ENCODE peak calls at places on chromosomes 11 and 22, in seven cellular contexts. One of them, this sample, is unnamed.
A peak's percentile ranks its signal among the peaks of the same experiment; 100 is the strongest.

GRCh38 chr11:112253605-112254242 is 6.9 kb downstream of the PLET1 start:
- DNase-seq in lung: no peak
- DNase-seq in fibroblast of lung: no peak
- DNase-seq in K562: no peak
- DNase-seq in CD8-positive, alpha-beta memory T cell: no peak
- DNase-seq in naive thymus-derived CD4-positive, alpha-beta T cell: no peak
- DNase-seq in SK-N-SH: no peak
- DNase-seq in this sample: no peak

GRCh38 chr11:118882489-118882888 is 1.2 kb upstream of the CXCR5 start:
- DNase-seq in lung: no peak
- DNase-seq in fibroblast of lung: no peak
- DNase-seq in SK-N-SH: no peak
- DNase-seq in CD8-positive, alpha-beta memory T cell: no peak
- DNase-seq in K562: no peak
- DNase-seq in naive thymus-derived CD4-positive, alpha-beta T cell: no peak
- DNase-seq in this sample: no peak

GRCh38 chr11:118156531-118157185 is 4.0 kb upstream of the SCN4B start:
- DNase-seq in K562: peak; percentile 53
- DNase-seq in lung: no peak
- DNase-seq in SK-N-SH: peak; percentile 56
- DNase-seq in naive thymus-derived CD4-positive, alpha-beta T cell: no peak
- DNase-seq in fibroblast of lung: no peak
- DNase-seq in CD8-positive, alpha-beta memory T cell: peak; percentile 26
- DNase-seq in this sample: peak; percentile 18

GRCh38 chr11:46701078-46701654 is 335 bp downstream of the ZNF408 start:
- DNase-seq in lung: no peak
- DNase-seq in K562: peak; percentile 48
- DNase-seq in SK-N-SH: no peak
- DNase-seq in CD8-positive, alpha-beta memory T cell: no peak
- DNase-seq in naive thymus-derived CD4-positive, alpha-beta T cell: no peak
- DNase-seq in fibroblast of lung: no peak
- DNase-seq in this sample: no peak

GRCh38 chr11:100632970-100633452 is 54.1 kb upstream of the ARHGAP42 start:
- DNase-seq in SK-N-SH: no peak
- DNase-seq in K562: no peak
- DNase-seq in naive thymus-derived CD4-positive, alpha-beta T cell: no peak
- DNase-seq in fibroblast of lung: peak; percentile 69
- DNase-seq in lung: peak; percentile 79
- DNase-seq in CD8-positive, alpha-beta memory T cell: no peak
- DNase-seq in this sample: no peak

GRCh38 chr22:30667092-30667485 is 586 bp downstream of the DUSP18 start:
- DNase-seq in fibroblast of lung: no peak
- DNase-seq in CD8-positive, alpha-beta memory T cell: no peak
- DNase-seq in SK-N-SH: no peak
- DNase-seq in K562: no peak
- DNase-seq in lung: no peak
- DNase-seq in naive thymus-derived CD4-positive, alpha-beta T cell: peak; percentile 5
- DNase-seq in this sample: peak; percentile 26

GRCh38 chr22:22810018-22810427 is 77.6 kb upstream of the IGLL5 start:
- DNase-seq in CD8-positive, alpha-beta memory T cell: peak; percentile 74
- DNase-seq in fibroblast of lung: peak; percentile 21
- DNase-seq in lung: peak; percentile 28
- DNase-seq in K562: peak; percentile 100
- DNase-seq in SK-N-SH: peak; percentile 51
- DNase-seq in naive thymus-derived CD4-positive, alpha-beta T cell: peak; percentile 73
- DNase-seq in this sample: peak; percentile 76

GRCh38 chr11:64900263-64900678 is 16.7 kb downstream of the ATG2A start:
- DNase-seq in lung: no peak
- DNase-seq in CD8-positive, alpha-beta memory T cell: peak; percentile 60
- DNase-seq in fibroblast of lung: no peak
- DNase-seq in naive thymus-derived CD4-positive, alpha-beta T cell: peak; percentile 38
- DNase-seq in SK-N-SH: no peak
- DNase-seq in K562: no peak
- DNase-seq in this sample: peak; percentile 74

GRCh38 chr11:20934521-20934920 is 265.1 kb downstream of the NELL1 start:
- DNase-seq in lung: no peak
- DNase-seq in SK-N-SH: no peak
- DNase-seq in K562: no peak
- DNase-seq in fibroblast of lung: no peak
- DNase-seq in CD8-positive, alpha-beta memory T cell: no peak
- DNase-seq in naive thymus-derived CD4-positive, alpha-beta T cell: no peak
- DNase-seq in this sample: no peak

GRCh38 chr11:36015806-36016205 is 71.9 kb downstream of the LDLRAD3 start:
- DNase-seq in SK-N-SH: no peak
- DNase-seq in lung: no peak
- DNase-seq in naive thymus-derived CD4-positive, alpha-beta T cell: no peak
- DNase-seq in CD8-positive, alpha-beta memory T cell: no peak
- DNase-seq in fibroblast of lung: peak; percentile 42
- DNase-seq in K562: no peak
- DNase-seq in this sample: no peak

GRCh38 chr11:83827520-83827919 is 541.4 kb upstream of the CCDC90B start:
- DNase-seq in K562: no peak
- DNase-seq in CD8-positive, alpha-beta memory T cell: no peak
- DNase-seq in SK-N-SH: no peak
- DNase-seq in lung: no peak
- DNase-seq in naive thymus-derived CD4-positive, alpha-beta T cell: no peak
- DNase-seq in fibroblast of lung: no peak
- DNase-seq in this sample: no peak

GRCh38 chr22:20207277-20208025 is 56.6 kb upstream of the CCDC188 start:
- DNase-seq in K562: peak; percentile 70
- DNase-seq in fibroblast of lung: no peak
- DNase-seq in lung: no peak
- DNase-seq in CD8-positive, alpha-beta memory T cell: no peak
- DNase-seq in naive thymus-derived CD4-positive, alpha-beta T cell: no peak
- DNase-seq in SK-N-SH: no peak
- DNase-seq in this sample: no peak
- H3K4me3 ChIP-seq in K562: peak overlapping the region; percentile 53
- H3K4me3 ChIP-seq in fibroblast of lung: peak overlapping the region; percentile 80
- H3K4me3 ChIP-seq in lung: peak overlapping the region; percentile 45
- H3K4me3 ChIP-seq in CD8-positive, alpha-beta memory T cell: peak overlapping the region; percentile 63
- H3K4me3 ChIP-seq in naive thymus-derived CD4-positive, alpha-beta T cell: peak overlapping the region; percentile 96
- H3K4me3 ChIP-seq in SK-N-SH: no peak overlapping the region
- H3K4me3 ChIP-seq in this sample: peak overlapping the region; percentile 77

GRCh38 chr11:8834379-8834778 is 76.6 kb upstream of the AKIP1 start:
- DNase-seq in lung: no peak
- DNase-seq in SK-N-SH: no peak
- DNase-seq in K562: no peak
- DNase-seq in naive thymus-derived CD4-positive, alpha-beta T cell: no peak
- DNase-seq in CD8-positive, alpha-beta memory T cell: no peak
- DNase-seq in fibroblast of lung: no peak
- DNase-seq in this sample: no peak

GRCh38 chr11:8838248-8838647 is 72.7 kb upstream of the AKIP1 start:
- DNase-seq in fibroblast of lung: peak; percentile 89
- DNase-seq in lung: no peak
- DNase-seq in SK-N-SH: no peak
- DNase-seq in K562: no peak
- DNase-seq in naive thymus-derived CD4-positive, alpha-beta T cell: no peak
- DNase-seq in CD8-positive, alpha-beta memory T cell: no peak
- DNase-seq in this sample: no peak

GRCh38 chr11:8839306-8839956 is 71.6 kb upstream of the AKIP1 start:
- DNase-seq in K562: no peak
- DNase-seq in SK-N-SH: no peak
- DNase-seq in fibroblast of lung: no peak
- DNase-seq in CD8-positive, alpha-beta memory T cell: no peak
- DNase-seq in naive thymus-derived CD4-positive, alpha-beta T cell: no peak
- DNase-seq in lung: no peak
- DNase-seq in this sample: no peak

GRCh38 chr11:8841899-8842298 is 69.1 kb upstream of the AKIP1 start:
- DNase-seq in SK-N-SH: no peak
- DNase-seq in K562: no peak
- DNase-seq in lung: no peak
- DNase-seq in naive thymus-derived CD4-positive, alpha-beta T cell: no peak
- DNase-seq in fibroblast of lung: no peak
- DNase-seq in CD8-positive, alpha-beta memory T cell: no peak
- DNase-seq in this sample: no peak

DNA sequence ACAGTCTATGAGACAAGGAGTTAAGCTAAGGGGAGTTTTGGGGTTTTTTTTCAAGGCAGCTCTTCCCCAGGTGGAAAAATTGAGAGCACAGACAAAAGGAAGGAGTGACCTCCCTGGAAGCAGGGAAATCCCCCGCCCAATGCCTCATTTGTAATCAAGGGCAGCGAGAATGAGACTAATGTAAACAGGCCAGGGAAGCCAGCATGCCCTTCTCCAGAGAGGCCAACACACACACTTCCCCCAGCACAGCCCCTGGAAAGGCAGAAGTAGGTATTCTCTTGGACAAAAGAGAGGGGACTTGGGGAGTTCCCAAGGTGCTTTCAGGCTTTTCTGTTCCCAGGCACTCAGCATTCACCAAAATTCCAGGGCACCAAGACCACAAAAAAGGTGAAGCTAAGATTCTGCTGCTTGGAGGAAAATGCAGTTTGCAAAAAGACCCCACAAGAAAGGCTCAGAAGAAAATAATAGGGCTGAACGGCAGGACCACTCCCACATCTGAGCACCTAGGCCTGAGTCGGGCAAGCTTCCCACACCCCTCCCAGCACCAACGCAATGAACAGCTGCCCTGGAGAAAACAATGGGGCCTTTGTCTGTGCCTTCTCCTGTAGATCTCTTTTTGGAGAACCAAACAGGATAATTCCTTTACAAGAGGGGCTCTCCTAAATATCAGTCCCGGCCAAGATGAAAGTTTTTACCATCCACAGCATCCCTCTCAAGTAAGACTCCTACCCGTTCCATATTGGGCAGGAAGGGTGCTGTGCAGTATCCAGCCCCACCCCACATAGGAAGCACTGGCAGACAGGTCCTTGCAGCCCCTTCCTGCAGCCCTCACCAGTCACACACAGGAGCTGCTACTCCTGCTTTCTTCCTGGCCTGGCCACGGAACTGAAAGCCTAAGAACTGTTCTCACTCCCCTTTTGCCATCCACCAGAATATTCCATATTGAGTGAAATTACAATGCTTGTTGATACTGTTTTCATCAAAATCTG is 70.7 kb upstream of the AKIP1 start:
- DNase-seq in lung: peak; percentile 43
- DNase-seq in CD8-positive, alpha-beta memory T cell: no peak
- DNase-seq in fibroblast of lung: peak; percentile 26
- DNase-seq in naive thymus-derived CD4-positive, alpha-beta T cell: no peak
- DNase-seq in K562: no peak
- DNase-seq in SK-N-SH: no peak
- DNase-seq in this sample: no peak
- H3K27ac ChIP-seq in lung: peak overlapping the region; percentile 22
- H3K27ac ChIP-seq in CD8-positive, alpha-beta memory T cell: no peak overlapping the region
- H3K27ac ChIP-seq in fibroblast of lung: no peak overlapping the region
- H3K27ac ChIP-seq in naive thymus-derived CD4-positive, alpha-beta T cell: no peak overlapping the region
- H3K27ac ChIP-seq in K562: no peak overlapping the region
- H3K27ac ChIP-seq in SK-N-SH: no peak overlapping the region
- H3K27ac ChIP-seq in this sample: no peak overlapping the region

GRCh38 chr11:57772562-57772961 is 11.0 kb downstream of the CTNND1 start:
- DNase-seq in fibroblast of lung: no peak
- DNase-seq in K562: no peak
- DNase-seq in naive thymus-derived CD4-positive, alpha-beta T cell: no peak
- DNase-seq in lung: no peak
- DNase-seq in CD8-positive, alpha-beta memory T cell: no peak
- DNase-seq in SK-N-SH: no peak
- DNase-seq in this sample: no peak
- H3K4me1 ChIP-seq in fibroblast of lung: peaks cover 19% of the 10 kb centered on the region
- H3K4me1 ChIP-seq in K562: peaks cover 7% of the 10 kb centered on the region
- H3K4me1 ChIP-seq in naive thymus-derived CD4-positive, alpha-beta T cell: no peaks in the 10 kb centered on the region
- H3K4me1 ChIP-seq in lung: peaks cover 52% of the 10 kb centered on the region
- H3K4me1 ChIP-seq in CD8-positive, alpha-beta memory T cell: no peaks in the 10 kb centered on the region
- H3K4me1 ChIP-seq in SK-N-SH: peaks cover 15% of the 10 kb centered on the region
- H3K4me1 ChIP-seq in this sample: no peaks in the 10 kb centered on the region

DNA sequence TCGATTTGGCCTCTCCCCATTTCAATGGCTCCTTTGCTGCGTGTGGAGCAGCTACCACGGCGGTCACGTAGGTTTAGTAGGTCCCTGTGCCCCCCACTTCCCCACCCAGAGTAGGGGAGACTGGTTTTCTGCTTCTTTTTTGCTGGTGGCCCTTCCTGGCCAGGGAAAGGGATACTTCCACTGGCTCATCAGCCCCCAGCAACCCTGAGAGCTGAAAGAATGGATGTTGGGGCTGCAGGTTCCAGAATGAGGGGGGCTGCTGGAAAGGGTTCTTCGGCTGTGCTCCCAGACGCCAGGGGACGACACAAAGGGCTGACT is 78.8 kb upstream of the WNT7B start:
- DNase-seq in lung: no peak
- DNase-seq in fibroblast of lung: no peak
- DNase-seq in SK-N-SH: no peak
- DNase-seq in CD8-positive, alpha-beta memory T cell: no peak
- DNase-seq in naive thymus-derived CD4-positive, alpha-beta T cell: no peak
- DNase-seq in K562: no peak
- DNase-seq in this sample: no peak
- H3K4me3 ChIP-seq in lung: no peak overlapping the region
- H3K4me3 ChIP-seq in fibroblast of lung: peak overlapping the region; percentile 70
- H3K4me3 ChIP-seq in SK-N-SH: peak overlapping the region; percentile 67
- H3K4me3 ChIP-seq in CD8-positive, alpha-beta memory T cell: no peak overlapping the region
- H3K4me3 ChIP-seq in naive thymus-derived CD4-positive, alpha-beta T cell: no peak overlapping the region
- H3K4me3 ChIP-seq in K562: no peak overlapping the region
- H3K4me3 ChIP-seq in this sample: no peak overlapping the region

This sample was measured in CD4-positive, CD25-positive, alpha-beta regulatory T cell.